ENCODE peak calls at places on chromosomes 2 and 18, in four cellular contexts. L is GM12878, C is HepG2, U is K562. I is an unnamed sample.

GRCh38 chr2:202434472-202434871 is 58.3 kb downstream of the BMPR2 start:
- DNase-seq in L (no peak), U (no peak), C (no peak), I (no peak)

GRCh38 chr2:116716444-116716843 is 1098.0 kb upstream of the DDX18 start:
- DNase-seq in U (no peak), L (no peak), C (no peak), I (no peak)

GRCh38 chr18:58447342-58448190 is 181.3 kb downstream of the ALPK2 start:
- DNase-seq in U (no peak), L (no peak), C (no peak), I (no peak)

GRCh38 chr2:131641414-131642206 is 113.9 kb downstream of the CCDC74A start:
- DNase-seq in U (peak; percentile 10), L (no peak), C (no peak), I (no peak)

GRCh38 chr2:229695971-229696370 is 18.4 kb downstream of the DNER start:
- DNase-seq in U (no peak), C (no peak), L (no peak), I (no peak)

GRCh38 chr2:237154050-237154638 is 68.5 kb downstream of the COPS8 start:
- DNase-seq in U (peak; percentile 13), L (no peak), C (peak; percentile 53), I (peak; percentile 52)

GRCh38 chr2:127415593-127416485 is 2.4 kb upstream of the PROC start:
- DNase-seq in U (peak; percentile 80), L (no peak), C (no peak), I (peak; percentile 61)

GRCh38 chr2:201057089-201057499 is 14.4 kb downstream of the HYCC2 start:
- DNase-seq in L (no peak), C (peak; percentile 32), U (no peak), I (no peak)

GRCh38 chr2:120239488-120240287 is 13.0 kb upstream of the RALB start:
- DNase-seq in C (peak; percentile 37), U (peak; percentile 32), L (no peak), I (no peak)

GRCh38 chr2:173323371-173323770 is 31.3 kb upstream of the CDCA7 start:
- DNase-seq in L (no peak), C (no peak), U (no peak), I (no peak)

GRCh38 chr2:61141151-61141550 is 20.8 kb upstream of the C2orf74 start:
- DNase-seq in L (no peak), C (no peak), U (no peak), I (no peak)

GRCh38 chr18:8218263-8218662 is 391.0 kb upstream of the RAB12 start:
- DNase-seq in C (no peak), U (no peak), L (no peak), I (no peak)

GRCh38 chr2:47715552-47715951 is 67.4 kb upstream of the MSH6 start:
- DNase-seq in L (no peak), U (no peak), C (no peak), I (no peak)

GRCh38 chr2:16250466-16250865 is 310.1 kb downstream of the MYCN start:
- DNase-seq in L (no peak), C (no peak), U (no peak), I (no peak)

GRCh38 chr18:31099490-31100230 is 2.6 kb downstream of the DSC2 start:
- DNase-seq in U (no peak), C (no peak), L (no peak), I (no peak)

GRCh38 chr2:135997380-135997779 is 12.0 kb upstream of the DARS1 start:
- DNase-seq in L (no peak), C (peak; percentile 53), U (no peak), I (no peak)

GRCh38 chr2:8860239-8860638 is 22.8 kb upstream of the KIDINS220 start:
- DNase-seq in C (no peak), L (no peak), U (no peak), I (no peak)

GRCh38 chr2:219155054-219155644 is 5.5 kb downstream of the NHEJ1 start:
- DNase-seq in C (peak; percentile 83), U (peak; percentile 39), L (no peak), I (peak; percentile 78)

GRCh38 chr2:176642074-176642473 is 372.8 kb downstream of the MTX2 start:
- DNase-seq in U (no peak), C (no peak), L (peak; percentile 23), I (no peak)

GRCh38 chr2:12397861-12398260 is 318.9 kb upstream of the TRIB2 start:
- DNase-seq in U (no peak), C (no peak), L (no peak), I (no peak)

GRCh38 chr18:23032030-23032582 is 99.0 kb downstream of the RBBP8 start:
- DNase-seq in L (no peak), U (no peak), C (no peak), I (no peak)

GRCh38 chr18:74456017-74456408 is 1.1 kb downstream of the DIPK1C start:
- DNase-seq in U (no peak), L (no peak), C (no peak), I (no peak)

GRCh38 chr18:31931163-31931885 is 11.6 kb downstream of the TRAPPC8 start:
- DNase-seq in U (no peak), C (no peak), L (no peak), I (no peak)

GRCh38 chr2:128724994-128725393 is 406.3 kb upstream of the HS6ST1 start:
- DNase-seq in U (no peak), C (no peak), L (no peak), I (no peak)

GRCh38 chr2:26178746-26179436 is 6.0 kb downstream of the GAREM2 start:
- DNase-seq in L (no peak), C (no peak), U (peak; percentile 54), I (no peak)

GRCh38 chr2:27428978-27429541 is 629 bp downstream of the NRBP1 start:
- DNase-seq in C (peak; percentile 83), U (peak; percentile 88), L (no peak), I (peak; percentile 64)

GRCh38 chr2:167581961-167582574 is 665.3 kb downstream of the STK39 start:
- DNase-seq in U (no peak), C (no peak), L (no peak), I (no peak)

GRCh38 chr2:12720752-12721151 is 4.0 kb downstream of the TRIB2 start:
- DNase-seq in U (no peak), C (no peak), L (no peak), I (no peak)

GRCh38 chr2:131148426-131148825 is 43.3 kb downstream of the PLEKHB2 start:
- DNase-seq in C (no peak), U (no peak), L (no peak), I (no peak)

GRCh38 chr2:17918789-17919188 is 40.3 kb downstream of the KCNS3 start:
- DNase-seq in U (no peak), C (no peak), L (no peak), I (no peak)

GRCh38 chr2:205903549-205904129 is 182.3 kb downstream of the INO80D start:
- DNase-seq in U (peak; percentile 25), C (peak; percentile 79), L (no peak), I (peak; percentile 51)

GRCh38 chr18:22363867-22364463 is 53.8 kb downstream of the CTAGE1 start:
- DNase-seq in C (no peak), L (no peak), U (no peak), I (no peak)

GRCh38 chr2:196917802-196918201 is 8.7 kb downstream of the PGAP1 start:
- DNase-seq in L (no peak), C (no peak), U (no peak), I (no peak)
- TF ChIP-seq REST in L (no peak), C (no peak), U (no peak), I (no peak)

GRCh38 chr2:161814008-161814660 is 189.9 kb downstream of the SLC4A10 start:
- DNase-seq in U (no peak), L (no peak), C (no peak), I (no peak)
- TF ChIP-seq SRF in U (no peak), L (no peak), C (no peak), I (no peak)

GRCh38 chr2:71938108-71938507 is 209.6 kb downstream of the CYP26B1 start:
- DNase-seq in U (no peak), L (no peak), C (no peak), I (no peak)
- TF ChIP-seq RAD21 in U (no peak), L (no peak), C (no peak), I (no peak)

GRCh38 chr2:238203104-238203972 is at the start of gene ILKAP:
- DNase-seq in C (peak; percentile 75), U (peak; percentile 99), L (no peak), I (peak; percentile 22)
- TF ChIP-seq REST in C (peak; percentile 37), U (no peak), L (no peak), I (no peak)